ENCODE peak calls at places on chromosomes 7 and 10, in ten cellular contexts. One of them, this sample, is unnamed.

GRCh38 chr10:119350529-119351001 is 143.2 kb downstream of the GRK5 start:
- DNase-seq in hepatocyte: no peak
- DNase-seq in RPMI7951: no peak
- DNase-seq in sigmoid colon: no peak
- DNase-seq in cardiac muscle cell: peak
- DNase-seq in activated naive CD4-positive, alpha-beta T cell: no peak
- DNase-seq in EL: no peak
- DNase-seq in ELR: no peak
- DNase-seq in NCI-H1092: no peak
- DNase-seq in mesenchymal stem cell: no peak
- DNase-seq in this sample: no peak

GRCh38 chr10:10642741-10643280 is 374.9 kb upstream of the CELF2 start:
- DNase-seq in hepatocyte: peak
- DNase-seq in RPMI7951: no peak
- DNase-seq in sigmoid colon: no peak
- DNase-seq in cardiac muscle cell: peak
- DNase-seq in activated naive CD4-positive, alpha-beta T cell: no peak
- DNase-seq in EL: no peak
- DNase-seq in ELR: no peak
- DNase-seq in NCI-H1092: no peak
- DNase-seq in mesenchymal stem cell: peak
- DNase-seq in this sample: no peak

GRCh38 chr7:117941138-117941810 is 68.0 kb upstream of the CTTNBP2 start:
- DNase-seq in hepatocyte: no peak
- DNase-seq in RPMI7951: no peak
- DNase-seq in sigmoid colon: no peak
- DNase-seq in cardiac muscle cell: no peak
- DNase-seq in activated naive CD4-positive, alpha-beta T cell: no peak
- DNase-seq in EL: no peak
- DNase-seq in ELR: no peak
- DNase-seq in NCI-H1092: no peak
- DNase-seq in mesenchymal stem cell: peak
- DNase-seq in this sample: no peak

GRCh38 chr7:8131694-8132605 is 130.0 kb downstream of the ICA1 start:
- DNase-seq in hepatocyte: no peak
- DNase-seq in RPMI7951: no peak
- DNase-seq in sigmoid colon: no peak
- DNase-seq in cardiac muscle cell: no peak
- DNase-seq in activated naive CD4-positive, alpha-beta T cell: no peak
- DNase-seq in EL: no peak
- DNase-seq in ELR: no peak
- DNase-seq in NCI-H1092: no peak
- DNase-seq in mesenchymal stem cell: no peak
- DNase-seq in this sample: no peak

GRCh38 chr7:53984776-53985175 is 557.4 kb upstream of the VSTM2A start:
- DNase-seq in hepatocyte: no peak
- DNase-seq in RPMI7951: peak
- DNase-seq in sigmoid colon: no peak
- DNase-seq in cardiac muscle cell: no peak
- DNase-seq in activated naive CD4-positive, alpha-beta T cell: no peak
- DNase-seq in EL: no peak
- DNase-seq in ELR: no peak
- DNase-seq in NCI-H1092: no peak
- DNase-seq in mesenchymal stem cell: no peak
- DNase-seq in this sample: no peak

GRCh38 chr7:105026750-105027149 is 12.7 kb downstream of the KMT2E start:
- DNase-seq in hepatocyte: no peak
- DNase-seq in RPMI7951: no peak
- DNase-seq in sigmoid colon: no peak
- DNase-seq in cardiac muscle cell: no peak
- DNase-seq in activated naive CD4-positive, alpha-beta T cell: no peak
- DNase-seq in EL: no peak
- DNase-seq in ELR: no peak
- DNase-seq in NCI-H1092: no peak
- DNase-seq in mesenchymal stem cell: no peak
- DNase-seq in this sample: no peak

GRCh38 chr10:283916-284356 is 148.7 kb downstream of the ZMYND11 start:
- DNase-seq in hepatocyte: no peak
- DNase-seq in RPMI7951: no peak
- DNase-seq in sigmoid colon: no peak
- DNase-seq in cardiac muscle cell: no peak
- DNase-seq in activated naive CD4-positive, alpha-beta T cell: no peak
- DNase-seq in EL: no peak
- DNase-seq in ELR: no peak
- DNase-seq in NCI-H1092: no peak
- DNase-seq in mesenchymal stem cell: no peak
- DNase-seq in this sample: no peak

GRCh38 chr7:48255046-48255445 is 83.8 kb downstream of the ABCA13 start:
- DNase-seq in hepatocyte: no peak
- DNase-seq in RPMI7951: peak
- DNase-seq in sigmoid colon: no peak
- DNase-seq in cardiac muscle cell: peak
- DNase-seq in activated naive CD4-positive, alpha-beta T cell: no peak
- DNase-seq in EL: peak
- DNase-seq in ELR: peak
- DNase-seq in NCI-H1092: no peak
- DNase-seq in mesenchymal stem cell: no peak
- DNase-seq in this sample: no peak

GRCh38 chr10:51955696-51956095 is 256.3 kb upstream of the CSTF2T start:
- DNase-seq in hepatocyte: no peak
- DNase-seq in RPMI7951: no peak
- DNase-seq in sigmoid colon: no peak
- DNase-seq in cardiac muscle cell: no peak
- DNase-seq in activated naive CD4-positive, alpha-beta T cell: no peak
- DNase-seq in EL: no peak
- DNase-seq in ELR: no peak
- DNase-seq in NCI-H1092: no peak
- DNase-seq in mesenchymal stem cell: no peak
- DNase-seq in this sample: no peak

GRCh38 chr7:127064-127598 is 65.2 kb upstream of the FAM20C start:
- DNase-seq in hepatocyte: peak
- DNase-seq in RPMI7951: no peak
- DNase-seq in sigmoid colon: peak
- DNase-seq in cardiac muscle cell: no peak
- DNase-seq in activated naive CD4-positive, alpha-beta T cell: no peak
- DNase-seq in EL: no peak
- DNase-seq in ELR: no peak
- DNase-seq in NCI-H1092: no peak
- DNase-seq in mesenchymal stem cell: no peak
- DNase-seq in this sample: no peak

GRCh38 chr7:157541295-157541608 is 204.4 kb downstream of the DNAJB6 start:
- DNase-seq in hepatocyte: no peak
- DNase-seq in RPMI7951: no peak
- DNase-seq in sigmoid colon: peak
- DNase-seq in cardiac muscle cell: no peak
- DNase-seq in activated naive CD4-positive, alpha-beta T cell: no peak
- DNase-seq in EL: no peak
- DNase-seq in ELR: no peak
- DNase-seq in NCI-H1092: no peak
- DNase-seq in mesenchymal stem cell: no peak
- DNase-seq in this sample: peak

GRCh38 chr7:104967595-104967994 is 46.4 kb upstream of the KMT2E start:
- DNase-seq in hepatocyte: no peak
- DNase-seq in RPMI7951: peak
- DNase-seq in sigmoid colon: no peak
- DNase-seq in cardiac muscle cell: peak
- DNase-seq in activated naive CD4-positive, alpha-beta T cell: no peak
- DNase-seq in EL: peak
- DNase-seq in ELR: peak
- DNase-seq in NCI-H1092: no peak
- DNase-seq in mesenchymal stem cell: no peak
- DNase-seq in this sample: no peak

GRCh38 chr7:39811161-39811614 is 138.9 kb upstream of the CDK13 start:
- DNase-seq in hepatocyte: no peak
- DNase-seq in RPMI7951: peak
- DNase-seq in sigmoid colon: no peak
- DNase-seq in cardiac muscle cell: peak
- DNase-seq in activated naive CD4-positive, alpha-beta T cell: no peak
- DNase-seq in EL: peak
- DNase-seq in ELR: peak
- DNase-seq in NCI-H1092: no peak
- DNase-seq in mesenchymal stem cell: peak
- DNase-seq in this sample: no peak

GRCh38 chr10:5089869-5090268 is 4.3 kb upstream of the AKR1C3 start:
- DNase-seq in hepatocyte: no peak
- DNase-seq in RPMI7951: peak
- DNase-seq in sigmoid colon: no peak
- DNase-seq in cardiac muscle cell: peak
- DNase-seq in activated naive CD4-positive, alpha-beta T cell: no peak
- DNase-seq in EL: peak
- DNase-seq in ELR: peak
- DNase-seq in NCI-H1092: no peak
- DNase-seq in mesenchymal stem cell: peak
- DNase-seq in this sample: no peak

GRCh38 chr7:132791036-132791435 is 214.8 kb upstream of the PLXNA4 start:
- DNase-seq in hepatocyte: no peak
- DNase-seq in RPMI7951: no peak
- DNase-seq in sigmoid colon: no peak
- DNase-seq in cardiac muscle cell: no peak
- DNase-seq in activated naive CD4-positive, alpha-beta T cell: no peak
- DNase-seq in EL: no peak
- DNase-seq in ELR: no peak
- DNase-seq in NCI-H1092: no peak
- DNase-seq in mesenchymal stem cell: no peak
- DNase-seq in this sample: no peak

GRCh38 chr10:132056663-132057062 is 9.1 kb upstream of the JAKMIP3 start:
- DNase-seq in hepatocyte: no peak
- DNase-seq in RPMI7951: no peak
- DNase-seq in sigmoid colon: peak
- DNase-seq in cardiac muscle cell: no peak
- DNase-seq in activated naive CD4-positive, alpha-beta T cell: no peak
- DNase-seq in EL: no peak
- DNase-seq in ELR: no peak
- DNase-seq in NCI-H1092: no peak
- DNase-seq in mesenchymal stem cell: no peak
- DNase-seq in this sample: peak

GRCh38 chr7:158985583-158985982 is 129.2 kb downstream of the DYNC2I1 start:
- DNase-seq in hepatocyte: no peak
- DNase-seq in RPMI7951: no peak
- DNase-seq in sigmoid colon: no peak
- DNase-seq in cardiac muscle cell: no peak
- DNase-seq in activated naive CD4-positive, alpha-beta T cell: no peak
- DNase-seq in EL: no peak
- DNase-seq in ELR: no peak
- DNase-seq in NCI-H1092: no peak
- DNase-seq in mesenchymal stem cell: no peak
- DNase-seq in this sample: no peak

GRCh38 chr10:30219977-30220751 is 128.9 kb downstream of the MTPAP start:
- DNase-seq in hepatocyte: peak
- DNase-seq in RPMI7951: peak
- DNase-seq in sigmoid colon: no peak
- DNase-seq in cardiac muscle cell: peak
- DNase-seq in activated naive CD4-positive, alpha-beta T cell: no peak
- DNase-seq in EL: peak
- DNase-seq in ELR: peak
- DNase-seq in NCI-H1092: no peak
- DNase-seq in mesenchymal stem cell: no peak
- DNase-seq in this sample: no peak

GRCh38 chr10:103859161-103860141 is 4.1 kb upstream of the SH3PXD2A start:
- DNase-seq in hepatocyte: peak
- DNase-seq in RPMI7951: peak
- DNase-seq in sigmoid colon: peak
- DNase-seq in cardiac muscle cell: peak
- DNase-seq in activated naive CD4-positive, alpha-beta T cell: peak
- DNase-seq in EL: peak
- DNase-seq in ELR: peak
- DNase-seq in NCI-H1092: peak
- DNase-seq in mesenchymal stem cell: peak
- DNase-seq in this sample: no peak

GRCh38 chr10:102819054-102819453 is 18.2 kb downstream of the CYP17A1 start:
- DNase-seq in hepatocyte: no peak
- DNase-seq in RPMI7951: no peak
- DNase-seq in sigmoid colon: peak
- DNase-seq in cardiac muscle cell: no peak
- DNase-seq in activated naive CD4-positive, alpha-beta T cell: no peak
- DNase-seq in EL: no peak
- DNase-seq in ELR: no peak
- DNase-seq in NCI-H1092: no peak
- DNase-seq in mesenchymal stem cell: no peak
- DNase-seq in this sample: no peak